ENCODE peak calls at places on chromosomes 4 and X, in four cellular contexts. Q, J, P and W are unnamed samples.

GRCh38 chrX:40772290-40772689 is 36.9 kb upstream of the MED14 start:
- DNase-seq in Q (no peak), J (no peak), P (peak; percentile 18), W (no peak)

GRCh38 chr4:14924945-14925344 is 77.3 kb upstream of the CPEB2 start:
- DNase-seq in Q (no peak), J (no peak), P (no peak), W (no peak)

GRCh38 chrX:15471016-15471415 is 22.1 kb downstream of the PIR start:
- DNase-seq in Q (peak; percentile 32), J (peak; percentile 38), P (peak; percentile 70), W (peak; percentile 47)

GRCh38 chrX:24498181-24498580 is 33.1 kb downstream of the PDK3 start:
- DNase-seq in Q (peak; percentile 1), J (no peak), P (peak; percentile 51), W (no peak)

GRCh38 chr4:19382993-19383392 is 868.7 kb upstream of the SLIT2 start:
- DNase-seq in Q (no peak), J (no peak), P (no peak), W (no peak)

GRCh38 chr4:180363817-180364216 is 1879.4 kb upstream of the TENM3 start:
- DNase-seq in Q (no peak), J (no peak), P (no peak), W (no peak)

GRCh38 chrX:40496728-40497127 is 84.0 kb upstream of the ATP6AP2 start:
- DNase-seq in Q (peak; percentile 4), J (no peak), P (no peak), W (peak; percentile 11)

GRCh38 chr4:148790691-148791090 is 348.5 kb upstream of the NR3C2 start:
- DNase-seq in Q (no peak), J (no peak), P (no peak), W (no peak)

GRCh38 chr4:125321709-125322362 is 7.1 kb downstream of the FAT4 start:
- DNase-seq in Q (no peak), J (no peak), P (no peak), W (no peak)
- TF ChIP-seq HMGXB4 in Q (no peak), J (no peak), P (no peak), W (no peak)

GRCh38 chrX:121301822-121302221 is 254.4 kb downstream of the GLUD2 start:
- DNase-seq in Q (no peak), J (no peak), P (no peak), W (no peak)

GRCh38 chrX:121298499-121298898 is 251.1 kb downstream of the GLUD2 start:
- DNase-seq in Q (no peak), J (no peak), P (no peak), W (no peak)

DNA sequence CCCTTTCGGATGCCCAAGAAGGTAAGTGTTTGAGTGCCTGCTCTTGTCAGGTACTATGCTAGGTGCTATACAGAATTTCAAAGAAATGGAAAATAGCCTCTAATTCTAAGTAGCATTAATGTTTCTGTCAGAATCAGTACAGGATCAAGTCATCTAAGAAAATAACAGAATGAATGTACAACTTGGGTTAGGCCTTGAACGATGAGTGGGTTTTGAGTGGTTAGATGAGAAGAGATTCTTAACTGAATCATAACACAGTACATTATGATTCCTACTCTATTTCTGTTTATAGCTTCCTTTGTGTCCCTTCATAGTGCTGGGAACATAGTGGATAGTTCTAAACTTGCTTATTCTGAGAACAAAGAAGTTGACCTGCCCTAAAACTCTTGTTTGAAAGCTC is 253.9 kb downstream of the GLUD2 start:
- DNase-seq in Q (no peak), J (no peak), P (no peak), W (no peak)
- TF ChIP-seq JUN in Q (no peak), J (no peak), P (no peak), W (no peak)

GRCh38 chrX:107205770-107206696 is at the start of the genes DNAAF6 and NUP62CL:
- DNase-seq in Q (peak; percentile 81), J (peak; percentile 96), P (peak; percentile 89), W (peak; percentile 82)
- TF ChIP-seq HMGXB4 in Q (no peak), J (no peak), P (no peak), W (no peak)

DNA sequence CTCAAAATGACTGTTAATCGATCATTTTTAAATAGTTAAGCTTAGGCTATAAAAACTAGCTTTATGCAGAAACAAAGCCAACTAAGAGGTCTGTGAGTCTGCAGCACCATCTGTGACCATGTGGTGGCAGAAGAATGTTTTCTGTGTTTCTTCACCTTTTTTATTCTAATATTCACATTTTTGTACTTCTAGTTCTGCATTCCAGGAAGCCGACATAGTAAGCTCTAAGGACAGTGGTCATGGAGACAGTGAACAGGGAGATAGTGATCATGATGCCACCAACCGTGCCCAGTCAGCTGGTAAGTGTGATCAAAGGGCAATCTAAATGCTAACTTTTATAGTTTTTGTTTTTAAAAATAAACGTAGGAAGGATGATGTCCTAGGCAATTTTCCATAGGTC is 5.6 kb downstream of the PCDH10 start:
- DNase-seq in Q (peak; percentile 4), J (no peak), P (peak; percentile 31), W (no peak)
- TF ChIP-seq JUN in Q (no peak), J (no peak), P (no peak), W (no peak)

GRCh38 chrX:120840826-120841225 is 34.8 kb downstream of the CT47B1 start:
- DNase-seq in Q (no peak), J (no peak), P (peak; percentile 16), W (no peak)
- TF ChIP-seq HMGXB4 in Q (no peak), J (no peak), P (no peak), W (no peak)

GRCh38 chr4:1233641-1234277 is 15.2 kb downstream of the CTBP1 start:
- DNase-seq in Q (no peak), J (no peak), P (no peak), W (no peak)
- TF ChIP-seq JUN in Q (no peak), J (no peak), P (no peak), W (no peak)

DNA sequence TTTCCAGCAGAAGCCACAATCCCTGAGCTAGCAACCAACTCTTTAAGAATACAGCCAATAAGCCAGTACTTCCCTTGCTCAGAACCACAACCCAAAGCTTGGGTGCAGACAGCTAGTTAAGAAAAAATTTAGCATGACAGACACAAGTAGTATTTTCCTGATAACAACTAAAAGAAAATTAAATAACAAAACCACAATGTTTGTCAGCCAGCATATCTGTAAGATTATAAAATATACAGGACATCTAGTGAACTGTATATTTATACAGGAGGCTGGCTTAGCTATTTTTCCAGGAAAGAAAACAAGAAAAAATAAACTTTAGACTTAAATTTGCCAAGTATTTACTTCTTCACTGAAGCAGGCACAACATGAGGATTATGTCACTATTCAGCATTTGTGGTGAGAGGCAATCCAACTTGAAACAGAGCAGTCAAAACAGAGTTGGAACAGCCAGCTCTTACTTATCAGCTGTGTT is 6.6 kb downstream of the PF4V1 start:
- DNase-seq in Q (no peak), J (no peak), P (no peak), W (no peak)
- TF ChIP-seq HMGXB4 in Q (no peak), J (no peak), P (no peak), W (no peak)

GRCh38 chrX:53683556-53684414 is 2.7 kb downstream of the HUWE1 start:
- DNase-seq in Q (peak; percentile 97), J (peak; percentile 78), P (peak; percentile 99), W (peak; percentile 88)

GRCh38 chrX:53684415-53685192 is 1.9 kb downstream of the HUWE1 start:
- DNase-seq in Q (no peak), J (no peak), P (no peak), W (peak; percentile 88)

GRCh38 chrX:53686151-53686885 is at the start of gene HUWE1:
- DNase-seq in Q (peak; percentile 52), J (peak; percentile 74), P (peak; percentile 86), W (peak; percentile 90)

GRCh38 chrX:53685711-53686110 is 808 bp downstream of the HUWE1 start:
- DNase-seq in Q (no peak), J (no peak), P (no peak), W (no peak)

DNA sequence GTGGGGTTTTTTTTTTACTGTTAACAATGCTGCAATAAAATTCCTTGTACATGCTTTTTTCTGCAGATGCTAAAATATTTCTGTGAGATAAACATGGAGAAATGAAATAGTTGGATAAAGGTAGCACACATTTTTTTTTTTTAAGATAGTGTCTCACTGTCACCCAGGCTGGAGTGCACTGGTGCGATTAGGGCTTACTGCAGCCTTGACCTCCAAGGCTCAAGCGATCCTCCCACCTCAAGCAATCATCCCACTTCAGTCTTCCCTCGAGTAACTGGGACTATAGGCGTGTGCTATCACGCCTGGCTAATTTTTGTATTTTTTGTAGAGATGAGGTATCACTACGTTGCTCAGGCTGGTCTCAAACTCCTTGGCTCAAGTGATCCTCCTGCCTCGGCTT is 1.8 kb upstream of the HUWE1 start:
- DNase-seq in Q (no peak), J (no peak), P (no peak), W (no peak)
- TF ChIP-seq JUN in Q (no peak), J (no peak), P (no peak), W (no peak)